ENCODE peak calls at places on chromosomes 13 and 19, in ten cellular contexts. W is midbrain; Z is fibroblast of lung; R is stimulated activated CD8-positive, alpha-beta memory T cell treated with anti-CD3 and anti-CD28 coated beads, Interleukin-2, amount 100 ng/mL, for 48 hours; X is A549; C is Right ventricle myocardium superior; F is neuronal stem cell; V is GM04503; U is Kasumi-1; Q is left ventricle myocardium inferior. Y is an unnamed sample.

GRCh38 chr13:29713841-29714240 is 118.4 kb upstream of the SLC7A1 start:
- DNase-seq in V (no peak), Q (no peak), F (no peak), U (peak), R (no peak), X (peak), Z (no peak), C (no peak), W (no peak), Y (no peak)

GRCh38 chr19:2353159-2353894 is 6.7 kb upstream of the TMPRSS9 start:
- DNase-seq in W (no peak), C (no peak), Z (no peak), R (no peak), X (no peak), U (no peak), F (no peak), V (no peak), Q (no peak), Y (no peak)

GRCh38 chr19:5988520-5989387 is 10.8 kb upstream of the RANBP3 start:
- DNase-seq in R (no peak), C (no peak), Q (no peak), Z (no peak), F (no peak), V (no peak), U (no peak), W (no peak), X (no peak), Y (no peak)

GRCh38 chr19:16619456-16619855 is 8.5 kb downstream of the MED26 start:
- DNase-seq in F (no peak), Z (peak), Q (peak), C (peak), R (no peak), W (no peak), U (no peak), X (no peak), V (no peak), Y (no peak)

GRCh38 chr13:113022391-113023216 is 53.6 kb downstream of the MCF2L start:
- DNase-seq in X (no peak), F (peak), C (no peak), V (no peak), R (no peak), Z (no peak), U (no peak), Q (no peak), W (no peak), Y (no peak)

GRCh38 chr19:51002101-51002532 is 713 bp upstream of the KLK8 start:
- DNase-seq in X (no peak), Q (no peak), U (no peak), R (no peak), V (no peak), W (no peak), C (no peak), Z (no peak), F (no peak), Y (no peak)

GRCh38 chr19:6568010-6568411 is 22.9 kb downstream of the CD70 start:
- DNase-seq in V (no peak), Z (no peak), W (no peak), C (no peak), X (no peak), F (no peak), Q (no peak), U (no peak), R (no peak), Y (no peak)

GRCh38 chr13:74230984-74231443 is 96.8 kb upstream of the KLF12 start:
- DNase-seq in V (no peak), W (no peak), Q (no peak), F (no peak), R (no peak), U (no peak), X (no peak), C (no peak), Z (no peak), Y (no peak)

GRCh38 chr13:99610702-99611289 is 109.5 kb downstream of the TM9SF2 start:
- DNase-seq in Z (no peak), W (no peak), U (peak), R (no peak), C (no peak), F (no peak), X (no peak), V (no peak), Q (no peak), Y (no peak)

GRCh38 chr13:51148223-51148951 is 37.3 kb upstream of the C13orf42 start:
- DNase-seq in W (no peak), R (no peak), X (no peak), C (no peak), Z (no peak), F (peak), Q (no peak), V (no peak), U (no peak), Y (peak)

GRCh38 chr19:4738734-4739133 is 15.1 kb upstream of the DPP9 start:
- DNase-seq in R (no peak), W (no peak), F (no peak), V (no peak), Z (no peak), Q (no peak), C (no peak), U (no peak), X (no peak), Y (no peak)

GRCh38 chr13:26219726-26220125 is 2.4 kb downstream of the RNF6 start:
- DNase-seq in X (no peak), Q (no peak), C (no peak), F (no peak), R (no peak), Z (peak), V (peak), W (no peak), U (no peak), Y (no peak)

GRCh38 chr19:15299568-15300409 is 32.5 kb downstream of the BRD4 start:
- DNase-seq in F (no peak), U (no peak), X (no peak), Z (peak), C (no peak), W (no peak), R (no peak), V (peak), Q (no peak), Y (no peak)

GRCh38 chr19:51027126-51027806 is 850 bp upstream of the KLK11 start:
- DNase-seq in W (no peak), R (no peak), U (no peak), Q (no peak), F (no peak), Z (no peak), V (no peak), X (no peak), C (no peak), Y (no peak)

GRCh38 chr13:89688908-89689307 is 1658.6 kb upstream of the MIR17HG start:
- DNase-seq in Z (peak), V (no peak), Q (peak), R (no peak), F (no peak), X (no peak), W (peak), C (peak), U (no peak), Y (no peak)

GRCh38 chr19:2014731-2015610 is 543 bp downstream of the BTBD2 start:
- DNase-seq in R (no peak), Q (no peak), F (peak), X (no peak), V (no peak), W (no peak), C (no peak), U (no peak), Z (no peak), Y (no peak)

GRCh38 chr19:3660493-3661219 is 34.1 kb upstream of the CACTIN start:
- DNase-seq in V (no peak), R (no peak), C (no peak), Q (no peak), W (no peak), X (no peak), U (no peak), F (no peak), Z (no peak), Y (no peak)

GRCh38 chr13:96527497-96527896 is 437.6 kb downstream of the HS6ST3 start:
- DNase-seq in C (no peak), Z (no peak), W (no peak), U (no peak), X (no peak), Q (no peak), V (no peak), R (no peak), F (no peak), Y (no peak)

GRCh38 chr13:41816057-41816456 is 144.9 kb downstream of the VWA8 start:
- DNase-seq in Q (no peak), U (no peak), Z (no peak), V (no peak), F (no peak), W (no peak), R (no peak), C (no peak), X (no peak), Y (no peak)

GRCh38 chr13:45607931-45608330 is 7.6 kb downstream of the ERICH6B start:
- DNase-seq in W (no peak), Z (no peak), Q (no peak), V (no peak), R (no peak), U (no peak), C (no peak), X (no peak), F (no peak), Y (no peak)

GRCh38 chr19:33740811-33741396 is 55.8 kb upstream of the KCTD15 start:
- DNase-seq in V (no peak), R (no peak), C (no peak), X (peak), Q (no peak), U (peak), W (peak), F (peak), Z (peak), Y (no peak)

GRCh38 chr19:6587093-6587820 is 3.7 kb downstream of the CD70 start:
- DNase-seq in U (no peak), V (no peak), X (no peak), Q (no peak), R (no peak), C (no peak), W (no peak), F (no peak), Z (no peak), Y (no peak)

GRCh38 chr13:30158774-30159445 is 148.4 kb downstream of the KATNAL1 start:
- DNase-seq in W (no peak), V (peak), F (no peak), C (no peak), U (no peak), Q (no peak), R (no peak), Z (peak), X (no peak), Y (no peak)

GRCh38 chr13:19605161-19605955 is 28.1 kb upstream of the MPHOSPH8 start:
- DNase-seq in W (no peak), R (no peak), Z (peak), U (no peak), V (no peak), Q (no peak), F (no peak), C (no peak), X (no peak), Y (no peak)

GRCh38 chr13:67156718-67157049 is 73.5 kb downstream of the PCDH9 start:
- DNase-seq in X (no peak), V (no peak), C (no peak), F (no peak), U (no peak), Q (no peak), W (no peak), Z (no peak), R (no peak), Y (no peak)

GRCh38 chr13:41107584-41108014 is 25.0 kb downstream of the KBTBD6 start:
- DNase-seq in R (no peak), F (no peak), W (no peak), Q (no peak), X (no peak), U (no peak), Z (no peak), V (no peak), C (no peak), Y (no peak)

GRCh38 chr13:35857769-35858168 is 273.4 kb downstream of the DCLK1 start:
- DNase-seq in Q (no peak), V (no peak), C (no peak), R (no peak), U (peak), W (no peak), X (no peak), Z (peak), F (peak), Y (no peak)

GRCh38 chr19:31882709-31883108 is 462.7 kb upstream of the ZNF507 start:
- DNase-seq in W (no peak), U (no peak), Q (no peak), F (no peak), C (no peak), Z (no peak), R (no peak), V (no peak), X (no peak), Y (peak)

GRCh38 chr19:31096930-31097329 is 252.3 kb downstream of the TSHZ3 start:
- DNase-seq in Z (no peak), X (no peak), Q (no peak), C (no peak), V (no peak), F (no peak), W (no peak), U (no peak), R (no peak), Y (no peak)

GRCh38 chr19:41478875-41479756 is 36.2 kb downstream of the ERICH4 start:
- DNase-seq in Q (no peak), U (no peak), X (no peak), W (no peak), F (no peak), C (no peak), V (no peak), R (no peak), Z (no peak), Y (no peak)

GRCh38 chr13:110637747-110638146 is 22.4 kb downstream of the NAXD start:
- DNase-seq in Z (no peak), V (no peak), U (no peak), R (no peak), W (no peak), X (no peak), F (no peak), Q (no peak), C (no peak), Y (peak)

GRCh38 chr19:41226053-41226873 is 7.2 kb downstream of the AXL start:
- DNase-seq in W (peak), U (no peak), F (peak), Q (peak), Z (peak), R (peak), C (peak), V (no peak), X (peak), Y (peak)

GRCh38 chr13:80551650-80552497 is 210.9 kb upstream of the SPRY2 start:
- DNase-seq in Z (no peak), X (no peak), V (no peak), W (no peak), C (no peak), R (no peak), U (no peak), F (no peak), Q (no peak), Y (no peak)

GRCh38 chr13:50131998-50132936 is 117.0 kb downstream of the KCNRG start:
- DNase-seq in X (no peak), Z (no peak), C (no peak), Q (no peak), F (peak), R (no peak), U (no peak), W (no peak), V (no peak), Y (no peak)

GRCh38 chr19:10975374-10976036 is 14.7 kb downstream of the SMARCA4 start:
- DNase-seq in Q (peak), U (no peak), W (no peak), F (no peak), Z (peak), V (peak), R (no peak), C (peak), X (no peak), Y (no peak)

GRCh38 chr19:45478454-45479238 is 10.8 kb downstream of the FOSB start:
- DNase-seq in V (peak), Z (peak), W (peak), Q (peak), C (peak), X (peak), U (peak), F (peak), R (peak), Y (peak)

GRCh38 chr19:38021356-38021755 is 114.3 kb downstream of the SIPA1L3 start:
- DNase-seq in Q (no peak), U (no peak), X (no peak), Z (no peak), W (no peak), R (no peak), V (no peak), C (no peak), F (no peak), Y (no peak)

GRCh38 chr13:32988588-32989256 is 27.5 kb upstream of the KL start:
- DNase-seq in Q (no peak), W (no peak), R (no peak), X (no peak), C (no peak), U (peak), V (no peak), Z (no peak), F (no peak), Y (no peak)

GRCh38 chr13:44660050-44660449 is 83.9 kb upstream of the TSC22D1 start:
- DNase-seq in C (no peak), V (no peak), X (no peak), F (no peak), Z (no peak), R (no peak), W (no peak), Q (no peak), U (no peak), Y (no peak)

GRCh38 chr13:113161433-113161832 is 3.0 kb downstream of the PROZ start:
- DNase-seq in V (no peak), U (no peak), W (no peak), F (no peak), R (no peak), Z (no peak), X (no peak), C (no peak), Q (no peak), Y (no peak)